ENCODE peak calls at places on chromosomes 16 and 17, in six cellular contexts. H is NCI-H1105; V is stimulated activated CD8-positive, alpha-beta memory T cell treated with anti-CD3 and anti-CD28 coated beads, Interleukin-2, amount 100 ng/mL, for 48 hours; S is endothelial cell; A is OCI-M1; K is OCI-LY7. Y is an unnamed sample.

GRCh38 chr16:85542548-85542927 is 70.6 kb upstream of the GSE1 start:
- DNase-seq in H (no peak), A (no peak), S (no peak), V (no peak), K (no peak), Y (no peak)

GRCh38 chr16:28311913-28312312 is 19.6 kb downstream of the SBK1 start:
- DNase-seq in A (no peak), V (peak), S (no peak), H (no peak), K (no peak), Y (no peak)

GRCh38 chr17:59361386-59361785 is 29.9 kb downstream of the YPEL2 start:
- DNase-seq in H (no peak), V (no peak), S (no peak), K (no peak), A (no peak), Y (peak)

GRCh38 chr16:83807327-83807709 is 460 bp upstream of the HSBP1 start:
- DNase-seq in S (no peak), A (no peak), V (no peak), K (no peak), H (no peak), Y (no peak)

GRCh38 chr17:51422634-51423033 is 162.3 kb downstream of the UTP18 start:
- DNase-seq in S (no peak), V (no peak), A (no peak), H (no peak), K (no peak), Y (no peak)

GRCh38 chr16:57786632-57787518 is 15.4 kb downstream of the KIFC3 start:
- DNase-seq in A (no peak), V (no peak), S (no peak), K (no peak), H (no peak), Y (no peak)

GRCh38 chr16:88743693-88744519 is 37.6 kb downstream of the CTU2 start:
- DNase-seq in V (peak), S (peak), H (peak), A (peak), K (peak), Y (no peak)

GRCh38 chr17:43940630-43941029 is 1.6 kb downstream of the PPY start:
- DNase-seq in S (peak), H (peak), A (peak), V (no peak), K (peak), Y (no peak)

GRCh38 chr16:24610421-24610765 is 71.0 kb downstream of the RBBP6 start:
- DNase-seq in A (no peak), K (no peak), H (no peak), S (peak), V (no peak), Y (no peak)

GRCh38 chr16:57624806-57625500 is 3.5 kb upstream of the ADGRG1 start:
- DNase-seq in A (no peak), V (no peak), S (no peak), H (no peak), K (no peak), Y (no peak)

GRCh38 chr16:67302882-67303434 is 23.6 kb downstream of the KCTD19 start:
- DNase-seq in K (no peak), H (no peak), S (no peak), V (no peak), A (no peak), Y (no peak)

GRCh38 chr17:64110436-64111152 is 19.4 kb downstream of the ERN1 start:
- DNase-seq in S (no peak), H (no peak), V (no peak), K (no peak), A (peak), Y (no peak)

GRCh38 chr17:67628580-67629013 is 89.1 kb upstream of the NOL11 start:
- DNase-seq in V (no peak), K (peak), H (no peak), S (peak), A (no peak), Y (no peak)

GRCh38 chr16:53081032-53081424 is 26.2 kb downstream of the CHD9 start:
- DNase-seq in A (no peak), K (no peak), V (no peak), H (no peak), S (no peak), Y (no peak)

GRCh38 chr16:52912565-52913173 is 140.0 kb downstream of the CHD9NB start:
- DNase-seq in K (peak), A (peak), H (peak), S (peak), V (peak), Y (peak)

GRCh38 chr17:73747221-73748002 is 103.2 kb upstream of the SDK2 start:
- DNase-seq in A (no peak), K (no peak), H (peak), S (no peak), V (no peak), Y (no peak)

GRCh38 chr16:19645557-19645981 is 72.5 kb downstream of the KNOP1 start:
- DNase-seq in V (no peak), H (no peak), A (no peak), S (no peak), K (no peak), Y (no peak)

GRCh38 chr16:22318690-22319358 is 21.6 kb downstream of the POLR3E start:
- DNase-seq in K (peak), V (peak), H (no peak), S (peak), A (peak), Y (no peak)

GRCh38 chr17:81386646-81387234 is 8.5 kb upstream of the BAHCC1 start:
- DNase-seq in V (no peak), H (peak), K (no peak), S (no peak), A (no peak), Y (no peak)

GRCh38 chr16:31529398-31530312 is 2.0 kb downstream of the AHSP start:
- DNase-seq in H (peak), K (no peak), V (no peak), S (no peak), A (no peak), Y (no peak)

GRCh38 chr16:85369741-85370528 is 243.2 kb upstream of the GSE1 start:
- DNase-seq in K (peak), S (peak), H (no peak), A (peak), V (peak), Y (no peak)

GRCh38 chr17:52885882-52886281 is 727.4 kb upstream of the CA10 start:
- DNase-seq in H (no peak), K (no peak), S (no peak), V (no peak), A (no peak), Y (no peak)

GRCh38 chr16:85329059-85329812 is 217.0 kb upstream of the CIBAR2 start:
- DNase-seq in K (no peak), V (no peak), A (no peak), H (peak), S (no peak), Y (no peak)

GRCh38 chr17:44865921-44866320 is 18.2 kb downstream of the HIGD1B start:
- DNase-seq in V (no peak), K (no peak), A (no peak), S (no peak), H (no peak), Y (peak)

GRCh38 chr17:55314784-55315491 is 50.2 kb downstream of the HLF start:
- DNase-seq in H (no peak), V (no peak), K (no peak), A (no peak), S (no peak), Y (no peak)

GRCh38 chr17:13727441-13728171 is 125.9 kb upstream of the HS3ST3A1 start:
- DNase-seq in K (no peak), H (no peak), A (peak), V (no peak), S (no peak), Y (peak)

GRCh38 chr17:60851181-60851580 is 173.5 kb downstream of the BCAS3 start:
- DNase-seq in V (no peak), S (no peak), H (no peak), A (no peak), K (no peak), Y (no peak)

GRCh38 chr17:72725432-72726068 is 366.9 kb downstream of the SLC39A11 start:
- DNase-seq in S (peak), V (no peak), A (peak), K (peak), H (peak), Y (no peak)

GRCh38 chr16:21162661-21163151 is 4.2 kb downstream of the LDAF1 start:
- DNase-seq in K (no peak), H (peak), S (no peak), A (no peak), V (no peak), Y (no peak)

GRCh38 chr17:76139261-76139752 is 1.7 kb downstream of the FOXJ1 start:
- DNase-seq in K (no peak), A (no peak), H (no peak), S (no peak), V (no peak), Y (no peak)

GRCh38 chr17:80789356-80789902 is 202.2 kb upstream of the CHMP6 start:
- DNase-seq in A (no peak), K (peak), V (no peak), H (no peak), S (no peak), Y (peak)

GRCh38 chr17:57404807-57405485 is 148.6 kb downstream of the MSI2 start:
- DNase-seq in H (no peak), S (no peak), V (no peak), K (no peak), A (no peak), Y (no peak)

GRCh38 chr17:41784207-41784744 is 2.2 kb downstream of the JUP start:
- DNase-seq in H (no peak), A (peak), V (no peak), K (no peak), S (no peak), Y (no peak)

Y was measured in AG04449.